ENCODE peak calls at places on chromosomes 12 and 14, in nine cellular contexts. D is cardiac fibroblast, H is uterus, U is K562, Y is prostate gland, C is spleen, O is AG04450, L is A549, P is bronchial epithelial cell. W is an unnamed sample.

GRCh38 chr14:35400707-35401421 is 3.7 kb downstream of the NFKBIA start:
- DNase-seq in D (no peak), H (no peak), U (no peak), Y (no peak), C (peak), O (no peak), L (no peak), P (peak), W (no peak)

GRCh38 chr12:108645686-108646596 is 12.2 kb upstream of the SELPLG start:
- DNase-seq in D (no peak), H (no peak), U (no peak), Y (no peak), C (no peak), O (no peak), L (no peak), P (no peak), W (no peak)

GRCh38 chr14:72476657-72477499 is 417.0 kb downstream of the DPF3 start:
- DNase-seq in D (peak), H (no peak), U (no peak), Y (no peak), C (no peak), O (no peak), L (no peak), P (peak), W (peak)

GRCh38 chr12:32178341-32179010 is 71.8 kb downstream of the BICD1 start:
- DNase-seq in D (no peak), H (no peak), U (no peak), Y (no peak), C (no peak), O (no peak), L (no peak), P (no peak), W (no peak)

GRCh38 chr12:98653866-98654493 is 8.9 kb downstream of the APAF1 start:
- DNase-seq in D (peak), H (no peak), U (peak), Y (no peak), C (no peak), O (peak), L (peak), P (peak), W (peak)

GRCh38 chr12:41345071-41345470 is 157.0 kb downstream of the PDZRN4 start:
- DNase-seq in D (no peak), H (no peak), U (no peak), Y (no peak), C (no peak), O (no peak), L (no peak), P (no peak), W (no peak)

GRCh38 chr12:4273651-4274395 is at the start of gene CCND2:
- DNase-seq in D (peak), H (peak), U (peak), Y (peak), C (peak), O (no peak), L (peak), P (peak), W (no peak)

GRCh38 chr12:127628655-127629054 is 638.3 kb upstream of the TMEM132C start:
- DNase-seq in D (no peak), H (no peak), U (no peak), Y (no peak), C (no peak), O (no peak), L (no peak), P (no peak), W (peak)

GRCh38 chr12:66692170-66692569 is 13.3 kb upstream of the GRIP1 start:
- DNase-seq in D (no peak), H (no peak), U (no peak), Y (no peak), C (no peak), O (no peak), L (no peak), P (no peak), W (no peak)

GRCh38 chr12:117119592-117120198 is 20.5 kb upstream of the TESC start:
- DNase-seq in D (no peak), H (no peak), U (peak), Y (no peak), C (no peak), O (no peak), L (peak), P (no peak), W (no peak)

GRCh38 chr14:105525861-105526780 is at the start of gene TMEM121:
- DNase-seq in D (no peak), H (no peak), U (peak), Y (no peak), C (peak), O (no peak), L (peak), P (no peak), W (no peak)

GRCh38 chr14:51644215-51644969 is 7.3 kb upstream of the FRMD6 start:
- DNase-seq in D (no peak), H (no peak), U (no peak), Y (no peak), C (no peak), O (no peak), L (no peak), P (no peak), W (no peak)

GRCh38 chr14:97602438-97603117 is 805.4 kb downstream of the VRK1 start:
- DNase-seq in D (no peak), H (no peak), U (no peak), Y (no peak), C (peak), O (no peak), L (no peak), P (no peak), W (no peak)

GRCh38 chr14:71311061-71311460 is 403.8 kb downstream of the PCNX1 start:
- DNase-seq in D (no peak), H (no peak), U (no peak), Y (no peak), C (no peak), O (no peak), L (no peak), P (no peak), W (no peak)

GRCh38 chr14:59055439-59056045 is 132.9 kb upstream of the DAAM1 start:
- DNase-seq in D (peak), H (no peak), U (peak), Y (peak), C (no peak), O (peak), L (peak), P (peak), W (peak)

GRCh38 chr12:106302401-106303201 is at the start of gene TCP11L2:
- DNase-seq in D (peak), H (peak), U (peak), Y (peak), C (peak), O (no peak), L (peak), P (no peak), W (no peak)

GRCh38 chr12:21371050-21371449 is 1.7 kb upstream of the IAPP start:
- DNase-seq in D (no peak), H (no peak), U (no peak), Y (no peak), C (no peak), O (no peak), L (no peak), P (no peak), W (no peak)

GRCh38 chr14:60977848-60978247 is 3.0 kb downstream of the TRMT5 start:
- DNase-seq in D (peak), H (no peak), U (no peak), Y (no peak), C (no peak), O (no peak), L (no peak), P (no peak), W (no peak)

GRCh38 chr12:110366474-110367208 is 36.9 kb downstream of the ANAPC7 start:
- DNase-seq in D (no peak), H (no peak), U (no peak), Y (no peak), C (no peak), O (no peak), L (no peak), P (no peak), W (no peak)

GRCh38 chr12:43291516-43291915 is 260.5 kb downstream of the ADAMTS20 start:
- DNase-seq in D (peak), H (no peak), U (no peak), Y (no peak), C (no peak), O (peak), L (no peak), P (peak), W (no peak)

GRCh38 chr14:24665440-24665991 is 31.5 kb upstream of the GZMB start:
- DNase-seq in D (no peak), H (no peak), U (no peak), Y (no peak), C (no peak), O (no peak), L (no peak), P (peak), W (no peak)

GRCh38 chr12:52181757-52182156 is 10.1 kb downstream of the KRT80 start:
- DNase-seq in D (peak), H (no peak), U (no peak), Y (no peak), C (no peak), O (peak), L (no peak), P (peak), W (no peak)

GRCh38 chr12:131833288-131833895 is 5.2 kb downstream of the MMP17 start:
- DNase-seq in D (no peak), H (no peak), U (no peak), Y (no peak), C (no peak), O (no peak), L (no peak), P (no peak), W (no peak)

GRCh38 chr12:29818925-29819324 is 35.2 kb upstream of the TMTC1 start:
- DNase-seq in D (peak), H (no peak), U (no peak), Y (no peak), C (no peak), O (no peak), L (no peak), P (no peak), W (no peak)

GRCh38 chr14:93959239-93960107 is 16.9 kb downstream of the ASB2 start:
- DNase-seq in D (peak), H (peak), U (peak), Y (no peak), C (peak), O (peak), L (peak), P (peak), W (peak)

DNA sequence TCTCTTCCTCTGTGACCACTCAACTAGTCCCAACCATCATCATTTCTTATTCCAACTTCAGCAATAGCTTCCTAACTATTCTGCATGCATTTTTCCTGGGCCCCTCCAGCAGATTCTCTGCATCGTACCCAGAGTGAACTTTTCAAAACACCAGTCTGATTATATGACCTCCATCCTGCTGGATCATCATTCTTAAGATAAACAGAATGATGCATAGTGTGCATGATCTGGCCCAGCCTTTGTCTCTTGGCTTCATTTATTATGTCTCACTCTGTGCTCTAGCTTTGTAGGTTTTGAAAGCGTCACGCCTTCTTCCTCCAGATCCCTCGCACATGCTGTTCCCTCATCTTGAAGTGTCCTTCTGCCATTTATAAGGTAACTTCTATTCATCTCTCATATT is 46.3 kb upstream of the SLC38A4 start:
- DNase-seq in D (no peak), H (no peak), U (no peak), Y (no peak), C (no peak), O (no peak), L (no peak), P (no peak), W (no peak)
- TF ChIP-seq CTCF in D (no peak), H (no peak), U (no peak), Y (no peak), C (no peak), O (no peak), L (no peak), P (no peak), W (no peak)

DNA sequence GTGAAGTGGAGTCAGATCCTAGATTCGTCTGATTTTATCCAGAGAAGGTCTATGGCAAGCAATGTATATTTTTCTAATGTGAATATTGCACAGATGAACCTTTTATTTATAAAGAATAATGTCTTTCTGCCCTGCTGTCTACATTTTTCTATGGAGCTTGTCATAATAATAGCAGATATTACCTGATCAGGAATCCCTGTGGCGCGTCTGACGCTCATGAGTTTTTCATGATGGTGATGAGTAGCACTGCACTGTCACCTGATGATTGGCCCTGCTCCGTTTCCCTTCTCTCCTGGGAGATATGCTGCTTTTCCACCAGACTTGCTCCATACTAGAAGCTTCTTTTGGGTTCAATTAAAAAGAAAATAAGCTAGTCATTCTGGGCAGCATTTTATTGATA is 20.5 kb downstream of the CINP start:
- DNase-seq in D (no peak), H (no peak), U (no peak), Y (no peak), C (no peak), O (no peak), L (no peak), P (no peak), W (no peak)
- H3K4me3 ChIP-seq in D (no peak), H (no peak), U (no peak), Y (no peak), C (no peak), O (no peak), L (no peak), P (no peak), W (no peak)

GRCh38 chr12:124510301-124510970 is 57.0 kb downstream of the NCOR2 start:
- DNase-seq in D (no peak), H (no peak), U (no peak), Y (no peak), C (no peak), O (no peak), L (no peak), P (no peak), W (no peak)
- TF ChIP-seq CTCF in D (peak), H (no peak), U (peak), Y (peak), C (no peak), O (no peak), L (no peak), P (peak), W (peak)

DNA sequence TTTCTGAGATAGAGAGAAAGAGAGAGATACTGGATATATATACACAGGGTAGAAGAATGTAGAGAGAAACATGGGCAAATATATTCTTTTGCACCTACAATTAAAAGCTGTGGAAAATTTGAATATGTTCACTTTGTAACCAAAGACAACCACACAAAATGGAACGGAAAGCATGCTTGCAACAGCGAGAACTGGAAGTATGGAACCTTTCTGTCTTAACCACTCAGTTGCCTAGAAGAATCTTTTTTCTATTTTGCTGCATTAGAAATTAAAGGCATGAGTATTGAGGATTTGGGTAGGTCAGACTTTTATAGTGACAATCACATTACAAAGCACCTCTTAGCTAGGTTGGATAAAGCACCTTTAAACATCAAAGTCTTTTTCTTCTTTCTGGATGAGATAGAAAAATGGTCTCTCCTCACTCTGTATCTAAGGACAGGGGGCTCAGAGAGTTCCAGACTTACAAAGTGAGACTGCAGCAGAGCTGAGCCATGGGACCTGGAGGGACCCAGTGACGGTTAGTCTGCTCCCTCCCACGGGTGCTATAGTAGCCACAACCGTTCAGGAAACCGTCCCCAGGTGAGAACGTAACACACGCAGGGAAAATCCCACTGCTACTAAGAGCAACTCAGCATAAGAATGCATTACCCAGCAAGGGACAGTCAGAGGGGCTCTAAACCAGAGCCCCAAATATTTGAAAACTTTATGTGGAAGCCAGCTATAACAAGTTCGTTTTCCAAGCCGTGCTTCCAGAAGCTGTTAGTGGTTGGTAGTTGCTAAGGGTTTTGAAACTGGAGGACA is 97.1 kb downstream of the DAD1 start:
- DNase-seq in D (no peak), H (no peak), U (no peak), Y (no peak), C (no peak), O (no peak), L (no peak), P (no peak), W (no peak)
- H3K4me3 ChIP-seq in D (no peak), H (no peak), U (no peak), Y (no peak), C (no peak), O (no peak), L (no peak), P (no peak), W (no peak)

DNA sequence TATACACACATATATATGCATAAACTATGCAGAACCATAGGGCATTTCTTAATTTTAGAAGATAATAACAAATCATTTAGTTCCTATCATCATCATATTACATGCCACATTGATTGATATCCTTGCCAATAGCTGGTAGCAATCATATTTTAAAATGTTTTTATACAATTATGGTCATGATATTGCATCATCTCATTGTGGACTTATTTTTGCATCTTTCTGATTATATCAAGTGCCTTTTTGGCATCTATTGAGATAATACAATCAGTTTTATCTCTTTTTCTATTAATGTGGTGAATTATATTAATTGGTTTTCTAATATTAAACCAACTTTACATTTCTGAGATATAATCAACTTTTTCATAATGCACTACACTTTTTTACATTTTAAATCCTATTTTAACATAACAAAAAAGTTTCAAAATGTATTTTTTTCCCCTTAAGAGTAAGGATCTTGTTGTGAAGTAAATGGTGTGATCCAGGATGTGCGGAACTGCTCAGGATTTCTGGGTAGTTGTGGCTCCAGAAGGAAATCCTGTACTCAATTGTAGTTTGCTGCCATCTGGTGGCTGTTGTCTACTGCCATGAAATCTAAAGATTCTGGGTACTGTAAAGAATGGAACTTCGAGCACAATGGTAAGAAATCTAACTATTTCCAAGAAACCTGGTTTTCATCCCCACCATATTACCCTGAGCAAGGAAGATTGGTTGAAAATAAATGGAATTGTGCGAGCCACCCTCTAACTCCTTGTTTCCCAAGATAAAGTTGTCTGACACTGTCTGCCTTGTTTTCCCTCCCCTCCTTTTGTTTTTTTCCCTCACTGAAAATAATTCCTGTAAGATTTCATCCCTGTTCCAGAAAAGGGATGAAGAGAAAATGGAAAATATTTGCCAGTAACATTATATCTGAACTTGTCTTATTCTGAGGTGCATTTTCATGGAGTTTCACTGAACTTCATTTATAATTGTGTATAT is 17.0 kb downstream of the OR9K2 start:
- DNase-seq in D (peak), H (no peak), U (peak), Y (peak), C (no peak), O (no peak), L (peak), P (peak), W (peak)
- TF ChIP-seq CTCF in D (peak), H (peak), U (peak), Y (peak), C (peak), O (peak), L (peak), P (peak), W (peak)

DNA sequence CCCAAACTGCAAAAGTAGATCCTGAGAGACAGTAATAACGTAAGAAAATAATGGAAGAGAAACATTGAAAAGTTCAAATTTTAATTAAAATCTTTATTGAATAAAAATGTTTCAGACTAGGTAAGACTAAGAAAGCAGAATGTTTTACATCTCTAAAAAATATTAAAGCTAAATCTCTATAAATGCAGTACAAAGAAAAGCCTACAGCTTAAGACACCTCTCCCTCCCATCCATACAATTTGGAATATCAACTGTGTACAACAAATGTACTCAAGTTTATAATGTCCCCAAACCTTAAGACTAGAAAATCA is 8.5 kb upstream of the CERS5 start:
- DNase-seq in D (no peak), H (no peak), U (no peak), Y (no peak), C (no peak), O (no peak), L (no peak), P (no peak), W (no peak)
- H3K4me3 ChIP-seq in D (no peak), H (no peak), U (no peak), Y (no peak), C (no peak), O (no peak), L (no peak), P (no peak), W (no peak)